ENCODE peak calls at places on chromosome 17, in six cellular contexts. J, G, R, D, O and Y are unnamed samples.

GRCh38 chr17:48113201-48113676 is 5.7 kb downstream of the SNX11 start:
- DNase-seq in J (no peak), G (no peak), R (no peak), D (no peak), O (no peak), Y (no peak)

GRCh38 chr17:4822835-4823234 is 10.3 kb upstream of the MINK1 start:
- DNase-seq in J (no peak), G (no peak), R (no peak), D (no peak), O (no peak), Y (no peak)

GRCh38 chr17:72139213-72139612 is 18.4 kb downstream of the SOX9 start:
- DNase-seq in J (peak), G (peak), R (no peak), D (no peak), O (peak), Y (peak)

GRCh38 chr17:8479431-8479947 is 43.8 kb downstream of the NDEL1 start:
- DNase-seq in J (peak), G (peak), R (no peak), D (no peak), O (no peak), Y (peak)

GRCh38 chr17:48997827-48998556 is 807 bp downstream of the IGF2BP1 start:
- DNase-seq in J (no peak), G (no peak), R (peak), D (no peak), O (no peak), Y (no peak)

GRCh38 chr17:64025732-64026294 is 5.4 kb upstream of the ICAM2 start:
- DNase-seq in J (peak), G (peak), R (peak), D (peak), O (peak), Y (peak)

GRCh38 chr17:60525624-60526514 is at the start of gene APPBP2:
- DNase-seq in J (peak), G (peak), R (peak), D (peak), O (peak), Y (peak)

GRCh38 chr17:64240261-64240740 is 22.8 kb downstream of the TEX2 start:
- DNase-seq in J (peak), G (no peak), R (no peak), D (no peak), O (no peak), Y (no peak)

GRCh38 chr17:19249681-19250080 is 12.5 kb downstream of the EPN2 start:
- DNase-seq in J (no peak), G (peak), R (peak), D (no peak), O (no peak), Y (peak)

GRCh38 chr17:80105762-80106161 is 4.4 kb downstream of the GAA start:
- DNase-seq in J (peak), G (no peak), R (no peak), D (no peak), O (no peak), Y (no peak)

GRCh38 chr17:30554839-30555751 is 77.9 kb downstream of the GOSR1 start:
- DNase-seq in J (peak), G (no peak), R (peak), D (no peak), O (peak), Y (peak)

GRCh38 chr17:83131268-83132011 is 52.0 kb downstream of the METRNL start:
- DNase-seq in J (no peak), G (no peak), R (no peak), D (no peak), O (no peak), Y (no peak)

GRCh38 chr17:8855477-8856204 is 11.8 kb downstream of the PIK3R6 start:
- DNase-seq in J (no peak), G (no peak), R (no peak), D (no peak), O (no peak), Y (peak)

GRCh38 chr17:63279498-63280230 is 166.4 kb downstream of the CYB561 start:
- DNase-seq in J (peak), G (peak), R (peak), D (no peak), O (peak), Y (peak)

GRCh38 chr17:17814162-17815061 is 22.4 kb downstream of the SREBF1 start:
- DNase-seq in J (no peak), G (no peak), R (no peak), D (no peak), O (no peak), Y (no peak)

GRCh38 chr17:41537614-41537954 is 9.5 kb upstream of the KRT19 start:
- DNase-seq in J (no peak), G (no peak), R (no peak), D (no peak), O (no peak), Y (no peak)

GRCh38 chr17:8649157-8650118 is 18.9 kb upstream of the MYH10 start:
- DNase-seq in J (peak), G (peak), R (no peak), D (no peak), O (no peak), Y (peak)

GRCh38 chr17:45128331-45128730 is 4.0 kb downstream of the PLCD3 start:
- DNase-seq in J (no peak), G (no peak), R (no peak), D (no peak), O (no peak), Y (no peak)

GRCh38 chr17:75250009-75250471 is 11.4 kb downstream of the GGA3 start:
- DNase-seq in J (peak), G (no peak), R (peak), D (no peak), O (no peak), Y (peak)

GRCh38 chr17:81030726-81031570 is 4.0 kb upstream of the BAIAP2 start:
- DNase-seq in J (no peak), G (no peak), R (peak), D (no peak), O (no peak), Y (no peak)

GRCh38 chr17:42311240-42312034 is 23.1 kb downstream of the STAT5A start:
- DNase-seq in J (peak), G (peak), R (no peak), D (no peak), O (no peak), Y (peak)

GRCh38 chr17:74546586-74546985 is 671 bp upstream of the CD300C start:
- DNase-seq in J (no peak), G (no peak), R (no peak), D (no peak), O (no peak), Y (no peak)

GRCh38 chr17:60920107-60920506 is 242.5 kb downstream of the BCAS3 start:
- DNase-seq in J (no peak), G (no peak), R (no peak), D (no peak), O (no peak), Y (no peak)

GRCh38 chr17:67276075-67276474 is 31.1 kb upstream of the HELZ start:
- DNase-seq in J (no peak), G (no peak), R (peak), D (no peak), O (peak), Y (no peak)

GRCh38 chr17:15157051-15157450 is 108.1 kb downstream of the PMP22 start:
- DNase-seq in J (peak), G (no peak), R (no peak), D (no peak), O (no peak), Y (peak)

GRCh38 chr17:43562679-43563146 is 16.6 kb upstream of the ETV4 start:
- DNase-seq in J (no peak), G (no peak), R (no peak), D (no peak), O (no peak), Y (no peak)

GRCh38 chr17:43006639-43007551 is at the start of gene IFI35:
- DNase-seq in J (peak), G (peak), R (peak), D (no peak), O (peak), Y (peak)

GRCh38 chr17:13209091-13209490 is 191.3 kb upstream of the ELAC2 start:
- DNase-seq in J (no peak), G (peak), R (no peak), D (no peak), O (peak), Y (peak)

GRCh38 chr17:68431045-68431608 is 26.2 kb downstream of the WIPI1 start:
- DNase-seq in J (no peak), G (no peak), R (no peak), D (no peak), O (no peak), Y (no peak)

GRCh38 chr17:27879987-27880608 is 13.1 kb downstream of the LYRM9 start:
- DNase-seq in J (peak), G (peak), R (peak), D (peak), O (peak), Y (peak)

GRCh38 chr17:57580055-57580739 is 164.9 kb downstream of the CCDC182 start:
- DNase-seq in J (no peak), G (no peak), R (no peak), D (no peak), O (no peak), Y (no peak)

GRCh38 chr17:72175787-72176515 is 55.1 kb downstream of the SOX9 start:
- DNase-seq in J (peak), G (peak), R (no peak), D (no peak), O (peak), Y (peak)

GRCh38 chr17:4738136-4739121 is 1.2 kb upstream of the ZMYND15 start:
- DNase-seq in J (no peak), G (no peak), R (no peak), D (no peak), O (peak), Y (no peak)

GRCh38 chr17:10842658-10843057 is 4.8 kb upstream of the PIRT start:
- DNase-seq in J (no peak), G (no peak), R (no peak), D (no peak), O (no peak), Y (no peak)

GRCh38 chr17:69523252-69523861 is 108.9 kb downstream of the MAP2K6 start:
- DNase-seq in J (peak), G (peak), R (peak), D (peak), O (peak), Y (peak)

GRCh38 chr17:40134184-40134583 is 6.2 kb upstream of the CASC3 start:
- DNase-seq in J (no peak), G (no peak), R (peak), D (no peak), O (no peak), Y (no peak)

GRCh38 chr17:40145476-40145875 is 5.1 kb downstream of the CASC3 start:
- DNase-seq in J (no peak), G (no peak), R (no peak), D (no peak), O (no peak), Y (no peak)

DNA sequence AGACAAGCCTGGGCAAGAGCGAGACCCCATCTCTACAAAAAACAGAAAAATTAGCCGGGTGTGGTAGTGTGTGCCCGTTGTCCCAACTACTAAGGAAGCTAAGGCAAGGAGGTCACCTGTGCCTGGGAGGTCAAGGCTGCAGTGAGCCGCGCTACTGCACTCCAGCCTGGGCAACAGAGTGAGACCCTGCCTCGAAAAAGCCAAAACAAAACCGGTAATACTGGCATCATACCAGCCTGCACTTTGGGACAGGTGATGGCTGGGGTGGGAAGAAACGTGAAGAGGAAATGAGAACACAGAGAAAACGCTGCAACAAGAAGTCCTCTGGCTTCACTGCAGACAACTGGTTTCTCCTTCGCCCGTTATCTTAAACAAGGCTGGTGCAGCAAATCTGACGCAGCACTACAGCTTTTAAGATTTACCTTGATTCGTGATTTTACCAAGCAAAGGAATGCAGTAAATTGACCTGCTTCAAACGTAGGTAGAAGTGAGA is 725 bp upstream of the CASC3 start:
- DNase-seq in J (no peak), G (no peak), R (no peak), D (no peak), O (no peak), Y (peak)
- H3K27ac ChIP-seq in J (peak), G (peak), R (peak), D (peak), O (peak), Y (peak)

GRCh38 chr17:77886387-77886728 is 72.1 kb upstream of the TNRC6C start:
- DNase-seq in J (no peak), G (no peak), R (no peak), D (no peak), O (no peak), Y (no peak)
- H2AFZ ChIP-seq in J (no peak), G (no peak), R (no peak), D (no peak), O (no peak), Y (no peak)

GRCh38 chr17:35726609-35727460 is 4.6 kb upstream of the RASL10B start:
- DNase-seq in J (peak), G (peak), R (no peak), D (no peak), O (peak), Y (peak)

GRCh38 chr17:35723735-35724134 is 7.7 kb upstream of the RASL10B start:
- DNase-seq in J (no peak), G (no peak), R (no peak), D (no peak), O (no peak), Y (no peak)

GRCh38 chr17:35725917-35726608 is 5.4 kb upstream of the RASL10B start:
- DNase-seq in J (no peak), G (no peak), R (no peak), D (no peak), O (no peak), Y (no peak)

GRCh38 chr17:35727635-35728034 is 3.8 kb upstream of the RASL10B start:
- DNase-seq in J (no peak), G (no peak), R (no peak), D (no peak), O (no peak), Y (no peak)

DNA sequence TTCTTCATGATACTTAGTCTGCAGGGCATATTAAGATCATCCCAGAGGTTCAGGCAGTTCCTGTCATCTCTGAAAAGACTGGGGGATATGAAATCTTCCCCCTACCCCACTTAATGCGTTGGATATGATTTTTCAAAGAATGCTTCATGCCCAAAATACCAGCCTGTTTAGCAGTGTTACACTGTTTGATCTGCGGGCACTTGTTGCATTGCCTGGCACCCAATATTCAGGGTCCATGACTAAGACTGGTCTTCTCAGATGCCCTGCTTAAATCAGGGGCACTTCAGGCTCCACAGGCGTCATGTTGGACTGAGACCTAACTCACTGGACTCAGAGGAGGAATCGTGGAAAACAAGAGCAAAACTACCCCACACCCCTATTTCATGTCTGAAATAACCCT is 6.4 kb upstream of the RASL10B start:
- DNase-seq in J (no peak), G (no peak), R (no peak), D (no peak), O (no peak), Y (no peak)
- H3K27ac ChIP-seq in J (no peak), G (no peak), R (no peak), D (no peak), O (no peak), Y (no peak)

DNA sequence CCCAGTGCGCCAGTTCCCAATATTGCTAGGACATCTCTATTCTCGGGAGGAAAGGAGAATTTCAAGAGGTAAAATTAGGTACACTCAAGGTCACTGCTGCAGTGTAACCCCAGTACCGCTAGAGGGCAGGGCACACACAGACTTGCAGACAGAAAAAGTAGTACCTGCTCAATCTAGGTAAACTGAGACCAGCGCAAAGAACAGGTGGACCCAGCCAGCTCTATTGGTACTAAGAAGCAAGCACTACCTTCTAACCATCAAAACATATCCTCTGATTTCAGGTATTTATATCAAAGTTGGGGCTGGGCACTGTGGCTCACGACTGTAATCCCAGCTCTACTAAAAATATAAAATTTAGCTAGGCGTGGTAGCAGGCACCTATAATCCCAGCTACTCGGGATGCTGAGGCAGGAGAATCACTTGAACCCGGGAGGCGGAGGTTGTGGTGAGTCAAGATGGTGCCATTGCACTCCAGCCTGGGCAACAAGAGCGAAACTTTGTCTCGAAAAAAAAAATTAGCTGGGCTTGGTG is 3.6 kb upstream of the WDR81 start:
- DNase-seq in J (peak), G (no peak), R (peak), D (no peak), O (peak), Y (peak)
- H2AFZ ChIP-seq in J (peak), G (no peak), R (no peak), D (no peak), O (peak), Y (peak)

GRCh38 chr17:40303706-40304450 is 5.1 kb upstream of the RARA start:
- DNase-seq in J (peak), G (peak), R (no peak), D (no peak), O (no peak), Y (peak)
- H3K27ac ChIP-seq in J (no peak), G (peak), R (no peak), D (no peak), O (no peak), Y (peak)

DNA sequence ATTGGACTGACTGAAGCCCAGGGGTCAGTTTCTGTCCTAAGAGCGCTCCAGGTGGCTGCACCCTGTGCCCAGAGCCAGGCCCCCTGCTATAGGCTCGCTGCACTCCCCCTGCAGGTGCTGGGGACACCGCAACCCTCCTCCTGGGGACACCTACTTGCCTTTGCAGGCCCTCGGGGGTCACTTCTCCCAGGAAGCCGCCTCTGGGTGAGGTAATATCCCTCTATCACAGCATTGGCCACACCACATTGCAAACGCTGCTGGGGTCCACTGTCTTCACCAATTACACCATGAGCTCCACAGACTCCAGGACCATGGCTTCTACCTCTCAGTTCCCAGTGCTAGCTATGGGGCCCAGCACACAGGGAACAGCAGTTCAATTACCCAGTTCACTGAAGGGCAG is 14.9 kb downstream of the USP36 start:
- DNase-seq in J (no peak), G (no peak), R (no peak), D (no peak), O (no peak), Y (no peak)
- H2AFZ ChIP-seq in J (no peak), G (no peak), R (no peak), D (no peak), O (no peak), Y (no peak)

GRCh38 chr17:16288860-16289571 is 64.3 kb downstream of the CENPV start:
- DNase-seq in J (peak), G (no peak), R (no peak), D (no peak), O (peak), Y (no peak)
- H3K27ac ChIP-seq in J (no peak), G (no peak), R (no peak), D (no peak), O (no peak), Y (no peak)

GRCh38 chr17:50787106-50787505 is 19.8 kb upstream of the ANKRD40CL start:
- DNase-seq in J (no peak), G (no peak), R (no peak), D (no peak), O (no peak), Y (no peak)
- H2AFZ ChIP-seq in J (peak), G (peak), R (peak), D (peak), O (no peak), Y (no peak)

GRCh38 chr17:29245401-29245800 is 1.3 kb upstream of the CRYBA1 start:
- DNase-seq in J (no peak), G (no peak), R (no peak), D (no peak), O (no peak), Y (no peak)

GRCh38 chr17:29248845-29249244 is 2.2 kb downstream of the CRYBA1 start:
- DNase-seq in J (no peak), G (no peak), R (no peak), D (no peak), O (no peak), Y (no peak)

GRCh38 chr17:29243792-29244191 is 2.9 kb upstream of the CRYBA1 start:
- DNase-seq in J (peak), G (no peak), R (no peak), D (no peak), O (peak), Y (peak)

GRCh38 chr17:29246638-29247037 is at the start of gene CRYBA1:
- DNase-seq in J (no peak), G (no peak), R (no peak), D (peak), O (no peak), Y (no peak)

DNA sequence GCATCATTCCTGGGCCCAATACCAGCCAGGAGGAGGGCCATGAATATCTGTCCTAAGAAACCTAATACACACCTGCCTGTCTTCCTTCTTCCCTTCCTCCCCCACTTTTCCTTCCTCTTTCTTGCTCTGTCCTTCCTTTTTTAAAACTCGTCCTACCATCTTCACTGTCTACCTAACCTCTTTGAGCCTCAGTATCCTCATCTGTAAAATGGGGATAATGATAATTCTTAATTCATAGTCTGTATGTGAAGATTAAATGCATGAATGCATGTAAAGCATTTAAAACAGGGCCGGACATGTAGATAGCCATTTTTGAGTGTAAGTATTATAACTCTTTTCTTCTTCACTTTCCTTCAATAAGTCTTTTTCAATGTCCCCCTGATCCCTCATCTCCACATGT is 560 bp downstream of the CRYBA1 start:
- DNase-seq in J (no peak), G (no peak), R (no peak), D (no peak), O (no peak), Y (no peak)
- H3K27ac ChIP-seq in J (no peak), G (no peak), R (no peak), D (no peak), O (no peak), Y (no peak)